ENCODE peak calls at places on chromosomes 4 and X, in seven cellular contexts. W, M, N, K, Z, F and A are unnamed samples.
A peak's percentile ranks its signal among the peaks of the same experiment; 100 is the strongest.

GRCh38 chr4:147940144-147940543 is 208.3 kb downstream of the ARHGAP10 start:
- DNase-seq in W (no peak), M (no peak), N (no peak), K (no peak), Z (no peak), F (no peak), A (no peak)

GRCh38 chrX:20046270-20046669 is 55.4 kb upstream of the BCLAF3 start:
- DNase-seq in W (no peak), M (no peak), N (no peak), K (no peak), Z (no peak), F (no peak), A (no peak)

GRCh38 chr4:156158747-156159146 is 205.1 kb upstream of the CTSO start:
- DNase-seq in W (no peak), M (no peak), N (no peak), K (no peak), Z (no peak), F (no peak), A (no peak)

GRCh38 chr4:104728380-104729122 is 233.9 kb upstream of the CXXC4 start:
- DNase-seq in W (peak; percentile 94), M (no peak), N (peak; percentile 47), K (no peak), Z (no peak), F (peak; percentile 55), A (no peak)

GRCh38 chr4:113440366-113440765 is 321.2 kb downstream of the CAMK2D start:
- DNase-seq in W (no peak), M (no peak), N (no peak), K (no peak), Z (no peak), F (no peak), A (no peak)

GRCh38 chr4:1983846-1984405 is 24.8 kb downstream of the NELFA start:
- DNase-seq in W (no peak), M (no peak), N (no peak), K (peak; percentile 23), Z (no peak), F (no peak), A (no peak)

GRCh38 chr4:57291911-57292310 is 181.7 kb upstream of the IGFBP7 start:
- DNase-seq in W (peak; percentile 12), M (no peak), N (no peak), K (no peak), Z (no peak), F (no peak), A (no peak)

GRCh38 chr4:53711916-53712315 is 120.6 kb upstream of the LNX1 start:
- DNase-seq in W (no peak), M (no peak), N (no peak), K (no peak), Z (no peak), F (no peak), A (no peak)

GRCh38 chr4:177064724-177065394 is 244.8 kb upstream of the NEIL3 start:
- DNase-seq in W (no peak), M (no peak), N (no peak), K (no peak), Z (no peak), F (no peak), A (no peak)

GRCh38 chrX:2708601-2709200 is 17.6 kb downstream of the CD99 start:
- DNase-seq in W (no peak), M (no peak), N (no peak), K (no peak), Z (peak; percentile 49), F (no peak), A (no peak)
- H3K27ac ChIP-seq in W (peak overlapping the region; percentile 98), M (no peak overlapping the region), N (peak overlapping the region; percentile 31), K (no peak overlapping the region), Z (no peak overlapping the region), F (peak overlapping the region; percentile 72), A (no peak overlapping the region)

GRCh38 chr4:139749313-139749712 is 83.7 kb downstream of the MGST2 start:
- DNase-seq in W (no peak), M (no peak), N (no peak), K (no peak), Z (no peak), F (no peak), A (no peak)

GRCh38 chr4:139746430-139746829 is 80.8 kb downstream of the MGST2 start:
- DNase-seq in W (no peak), M (no peak), N (no peak), K (no peak), Z (no peak), F (peak; percentile 28), A (no peak)

GRCh38 chr4:139743027-139743426 is 77.4 kb downstream of the MGST2 start:
- DNase-seq in W (no peak), M (no peak), N (no peak), K (no peak), Z (no peak), F (no peak), A (no peak)

GRCh38 chr4:139744232-139744631 is 78.6 kb downstream of the MGST2 start:
- DNase-seq in W (peak; percentile 35), M (no peak), N (no peak), K (no peak), Z (no peak), F (no peak), A (no peak)

DNA sequence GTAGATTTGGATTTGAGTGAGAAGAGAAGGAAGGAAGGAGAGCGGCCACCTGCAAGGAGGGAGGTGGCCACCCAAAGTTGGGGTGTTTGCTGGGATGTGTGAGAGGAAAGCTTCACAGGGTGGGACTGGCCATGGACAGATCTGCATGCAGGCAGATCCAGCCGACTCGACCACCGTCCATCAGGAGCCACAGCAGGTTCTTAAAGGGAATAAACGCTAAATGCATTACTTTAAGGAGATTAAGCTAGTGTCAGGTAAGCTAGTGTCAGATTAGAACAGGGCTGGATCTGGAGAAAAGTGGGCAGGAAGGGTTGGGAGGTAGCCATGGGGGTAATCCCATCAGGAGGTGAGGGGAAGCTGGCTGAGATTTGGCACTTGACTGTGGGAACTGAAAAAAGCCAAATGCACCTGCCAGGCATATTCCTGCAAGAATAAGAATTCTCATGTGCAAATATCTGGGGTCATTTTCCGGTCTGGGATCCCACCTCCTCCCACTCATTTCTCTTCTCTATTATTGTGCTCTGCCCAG is 79.6 kb downstream of the MGST2 start:
- DNase-seq in W (no peak), M (no peak), N (no peak), K (no peak), Z (no peak), F (no peak), A (no peak)
- H3K27ac ChIP-seq in W (no peak overlapping the region), M (no peak overlapping the region), N (no peak overlapping the region), K (no peak overlapping the region), Z (no peak overlapping the region), F (no peak overlapping the region), A (no peak overlapping the region)

DNA sequence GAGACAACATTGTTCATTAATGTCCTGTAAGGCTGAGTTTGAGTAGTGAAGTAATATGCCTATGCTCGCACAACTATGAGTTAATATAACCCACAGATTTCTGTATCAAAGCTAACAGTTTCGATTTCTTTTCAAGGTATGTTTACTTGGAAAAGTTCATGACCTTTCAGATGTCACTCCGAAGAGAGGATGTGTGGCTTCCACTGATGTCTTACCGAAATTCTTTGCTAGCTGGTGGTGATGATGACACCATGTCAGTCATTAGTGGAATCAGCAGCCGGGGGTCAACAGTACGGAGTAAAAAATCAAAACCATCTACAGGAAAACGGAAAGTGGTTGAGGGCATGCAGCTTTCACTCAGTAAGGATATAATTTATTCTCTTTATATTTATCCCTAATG is 124.9 kb downstream of the STAG2 start:
- DNase-seq in W (no peak), M (no peak), N (no peak), K (no peak), Z (no peak), F (no peak), A (peak; percentile 59)
- H3K27ac ChIP-seq in W (no peak overlapping the region), M (no peak overlapping the region), N (no peak overlapping the region), K (no peak overlapping the region), Z (no peak overlapping the region), F (no peak overlapping the region), A (peak overlapping the region; percentile 59)

GRCh38 chrX:72001906-72002305 is 91.3 kb downstream of the NHSL2 start:
- DNase-seq in W (no peak), M (no peak), N (no peak), K (no peak), Z (no peak), F (no peak), A (no peak)
- H3K27ac ChIP-seq in W (no peak overlapping the region), M (no peak overlapping the region), N (no peak overlapping the region), K (no peak overlapping the region), Z (no peak overlapping the region), F (no peak overlapping the region), A (no peak overlapping the region)

GRCh38 chr4:182297659-182298058 is 54.5 kb downstream of the TENM3 start:
- DNase-seq in W (no peak), M (no peak), N (no peak), K (no peak), Z (no peak), F (no peak), A (no peak)
- H3K27ac ChIP-seq in W (no peak overlapping the region), M (no peak overlapping the region), N (peak overlapping the region; percentile 48), K (no peak overlapping the region), Z (no peak overlapping the region), F (no peak overlapping the region), A (no peak overlapping the region)

GRCh38 chrX:103012945-103013344 is 51.0 kb downstream of the BEX1 start:
- DNase-seq in W (peak; percentile 69), M (no peak), N (no peak), K (no peak), Z (no peak), F (no peak), A (no peak)
- H3K27ac ChIP-seq in W (peak overlapping the region; percentile 37), M (no peak overlapping the region), N (no peak overlapping the region), K (no peak overlapping the region), Z (no peak overlapping the region), F (no peak overlapping the region), A (no peak overlapping the region)

GRCh38 chr4:185576918-185577591 is 41.7 kb upstream of the PDLIM3 start:
- DNase-seq in W (no peak), M (no peak), N (no peak), K (no peak), Z (no peak), F (no peak), A (no peak)
- H3K27ac ChIP-seq in W (no peak overlapping the region), M (no peak overlapping the region), N (no peak overlapping the region), K (peak overlapping the region; percentile 74), Z (peak overlapping the region; percentile 30), F (peak overlapping the region; percentile 84), A (no peak overlapping the region)

DNA sequence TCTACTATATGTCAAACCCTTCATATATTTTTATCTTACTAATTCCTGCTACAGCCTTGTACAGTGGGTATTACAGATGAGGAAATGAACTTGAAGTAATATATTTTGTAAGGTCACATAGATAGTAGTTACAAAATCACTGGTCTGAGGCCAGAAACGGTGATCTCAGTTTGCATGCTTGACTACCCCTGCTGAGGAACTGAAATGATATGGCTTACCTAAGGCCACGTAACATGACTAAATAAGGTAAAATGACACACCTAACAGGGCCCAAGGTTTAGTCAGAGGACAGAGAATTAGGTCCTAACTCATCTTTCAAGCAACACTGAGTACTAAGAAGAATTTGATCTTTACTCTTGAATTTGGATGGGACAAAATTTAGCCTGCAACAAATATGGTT is 1.5 kb upstream of the COMMD8 start:
- DNase-seq in W (no peak), M (no peak), N (no peak), K (no peak), Z (no peak), F (no peak), A (no peak)
- H3K27ac ChIP-seq in W (no peak overlapping the region), M (no peak overlapping the region), N (no peak overlapping the region), K (no peak overlapping the region), Z (no peak overlapping the region), F (no peak overlapping the region), A (no peak overlapping the region)